ENCODE peak calls at places on chromosomes 3 and 15, in four cellular contexts. P is stimulated activated CD4-positive, alpha-beta T cell treated with anti-CD3 and anti-CD28 coated beads, Interleukin-1b, Interleukin-23, amount 100 ng/mL, for 24 hours; U is transverse colon; Q is NCI-H460. H is an unnamed sample.

GRCh38 chr3:52404391-52404790 is 40.5 kb downstream of the SEMA3G start:
- DNase-seq in P (no peak), U (no peak), Q (no peak), H (no peak)

GRCh38 chr3:155657161-155657560 is 87.7 kb downstream of the PLCH1 start:
- DNase-seq in P (no peak), U (no peak), Q (no peak), H (no peak)

GRCh38 chr3:39911465-39912309 is 102.3 kb downstream of the MYRIP start:
- DNase-seq in P (no peak), U (no peak), Q (no peak), H (no peak)

GRCh38 chr3:71723452-71724170 is 1.6 kb downstream of the EIF4E3 start:
- DNase-seq in P (no peak), U (no peak), Q (no peak), H (no peak)

GRCh38 chr3:16740531-16740930 is 135.3 kb upstream of the DAZL start:
- DNase-seq in P (no peak), U (no peak), Q (no peak), H (no peak)

GRCh38 chr3:62892045-62892444 is 16.8 kb upstream of the CADPS start:
- DNase-seq in P (no peak), U (no peak), Q (no peak), H (no peak)

GRCh38 chr3:137854498-137855285 is 90.6 kb downstream of the SOX14 start:
- DNase-seq in P (no peak), U (no peak), Q (no peak), H (no peak)

GRCh38 chr15:86432861-86433260 is 353.2 kb downstream of the AGBL1 start:
- DNase-seq in P (no peak), U (no peak), Q (no peak), H (no peak)

GRCh38 chr15:72237286-72238224 is 6.6 kb upstream of the PKM start:
- DNase-seq in P (peak; percentile 22), U (peak; percentile 51), Q (peak; percentile 96), H (peak; percentile 88)

GRCh38 chr15:75229191-75230015 is 27.7 kb downstream of the C15orf39 start:
- DNase-seq in P (no peak), U (no peak), Q (no peak), H (no peak)

GRCh38 chr3:132231633-132232032 is 85.6 kb upstream of the ACP3 start:
- DNase-seq in P (no peak), U (no peak), Q (peak; percentile 4), H (no peak)

H was measured in epithelial cell of prostate.